ENCODE peak calls at places on chromosomes 2 and 18, in ten cellular contexts. E is hypothalamus; Z is stimulated activated CD8-positive, alpha-beta memory T cell treated with anti-CD3 and anti-CD28 coated beads, Interleukin-4, amount 100 ng/mL, for 24 hours; A is retinal pigment epithelial cell; L is NCI-H1092 treated with DMSO at 0.1 percent for 48 hours; V is stimulated activated CD4-positive, alpha-beta T cell treated with anti-CD3 and anti-CD28 coated beads, Interleukin-15, amount 100 ng/mL, for 24 hours; X is posterior vena cava; Q is activated gamma-delta T cell treated with Interleukin-2 at 50 U/mL for 16 hours; M is activated CD8-positive, alpha-beta memory T cell treated with anti-CD3 and anti-CD28 coated beads for 24 hours; R is heart left ventricle. Y is an unnamed sample.
A peak's percentile ranks its signal among the peaks of the same experiment; 100 is the strongest.

GRCh38 chr2:61770746-61771145 is 83.1 kb downstream of the FAM161A start:
- DNase-seq in R (no peak), V (no peak), Z (no peak), L (no peak), M (no peak), E (no peak), X (no peak), Q (no peak), A (no peak), Y (peak; percentile 90)

GRCh38 chr2:176138526-176139169 is 9.1 kb downstream of the HOXD8 start:
- DNase-seq in X (no peak), Q (no peak), M (no peak), Z (no peak), L (no peak), R (no peak), V (no peak), E (no peak), A (no peak), Y (no peak)

GRCh38 chr2:127770973-127771735 is 39.8 kb downstream of the WDR33 start:
- DNase-seq in V (no peak), Z (no peak), L (no peak), M (no peak), R (no peak), X (no peak), E (no peak), Q (no peak), A (no peak), Y (peak; percentile 95)

GRCh38 chr2:29336334-29336733 is 221.1 kb downstream of the CLIP4 start:
- DNase-seq in V (no peak), L (no peak), M (no peak), E (no peak), Q (no peak), Z (no peak), A (no peak), X (no peak), R (no peak), Y (no peak)

GRCh38 chr18:79458131-79458838 is 62.6 kb downstream of the NFATC1 start:
- DNase-seq in E (peak; percentile 14), Z (no peak), A (peak; percentile 86), V (no peak), X (peak; percentile 94), Q (no peak), R (peak; percentile 84), M (no peak), L (no peak), Y (peak; percentile 77)

GRCh38 chr2:127254386-127254981 is 34.4 kb upstream of the CYP27C1 start:
- DNase-seq in L (no peak), R (no peak), Q (no peak), V (no peak), M (no peak), X (no peak), Z (no peak), E (no peak), A (peak; percentile 6), Y (peak; percentile 43)

GRCh38 chr2:20641123-20641985 is 9.5 kb downstream of the HS1BP3 start:
- DNase-seq in M (no peak), V (no peak), Z (no peak), E (no peak), L (no peak), Q (no peak), R (peak; percentile 81), X (peak; percentile 94), A (no peak), Y (peak; percentile 89)

GRCh38 chr2:216372761-216373291 is 543 bp upstream of the MARCHF4 start:
- DNase-seq in M (no peak), Z (no peak), R (no peak), A (no peak), E (no peak), Q (no peak), L (no peak), X (no peak), V (no peak), Y (peak; percentile 72)

GRCh38 chr2:47014564-47015051 is 99.0 kb upstream of the MCFD2 start:
- DNase-seq in M (no peak), A (no peak), R (no peak), Z (no peak), L (no peak), Q (no peak), E (peak; percentile 74), V (no peak), X (no peak), Y (no peak)

GRCh38 chr2:219803294-219803693 is 175.9 kb downstream of the SLC4A3 start:
- DNase-seq in Q (no peak), A (peak; percentile 89), M (no peak), E (no peak), Z (no peak), R (no peak), X (no peak), L (no peak), V (no peak), Y (peak; percentile 18)

GRCh38 chr18:22229456-22230124 is 60.2 kb downstream of the GATA6 start:
- DNase-seq in Z (no peak), X (no peak), E (no peak), Q (no peak), R (no peak), A (no peak), V (no peak), M (no peak), L (no peak), Y (no peak)

GRCh38 chr2:32745191-32745590 is 117.3 kb downstream of the TTC27 start:
- DNase-seq in E (no peak), R (no peak), X (no peak), M (no peak), Q (no peak), A (no peak), V (peak; percentile 19), L (no peak), Z (no peak), Y (peak; percentile 47)

GRCh38 chr2:190802133-190802532 is 78.5 kb upstream of the GLS start:
- DNase-seq in E (no peak), A (no peak), M (no peak), L (no peak), X (no peak), Q (no peak), V (no peak), R (no peak), Z (no peak), Y (no peak)

GRCh38 chr2:170714156-170715061 is 728 bp upstream of the SP5 start:
- DNase-seq in R (peak; percentile 31), V (peak; percentile 33), Z (no peak), A (no peak), M (peak; percentile 62), E (no peak), L (no peak), X (no peak), Q (no peak), Y (no peak)

GRCh38 chr2:138090330-138090729 is 126.1 kb downstream of the HNMT start:
- DNase-seq in E (no peak), M (no peak), Q (no peak), V (no peak), A (no peak), L (peak; percentile 57), R (no peak), X (no peak), Z (no peak), Y (peak; percentile 76)

GRCh38 chr2:120310136-120310535 is 35.8 kb upstream of the INHBB start:
- DNase-seq in M (no peak), L (no peak), Q (no peak), V (no peak), E (no peak), R (no peak), X (peak; percentile 59), Z (no peak), A (no peak), Y (no peak)

GRCh38 chr2:112472547-112473263 is 9.3 kb upstream of the TTL start:
- DNase-seq in E (no peak), Z (no peak), Q (no peak), R (no peak), M (no peak), V (peak; percentile 13), L (no peak), X (no peak), A (no peak), Y (no peak)

GRCh38 chr2:210169871-210170441 is 1.3 kb downstream of the KANSL1L start:
- DNase-seq in R (no peak), Z (no peak), E (no peak), M (no peak), A (peak; percentile 43), V (no peak), Q (no peak), L (no peak), X (no peak), Y (peak; percentile 77)

GRCh38 chr2:41966920-41967319 is 80.9 kb upstream of the PKDCC start:
- DNase-seq in V (no peak), A (no peak), L (no peak), E (peak; percentile 40), R (peak; percentile 44), Z (no peak), Q (no peak), M (no peak), X (peak; percentile 87), Y (no peak)

GRCh38 chr18:62828852-62829251 is 113.5 kb downstream of the PHLPP1 start:
- DNase-seq in X (no peak), R (no peak), Q (no peak), E (no peak), Z (no peak), A (no peak), V (no peak), L (no peak), M (no peak), Y (no peak)

GRCh38 chr2:227415538-227416424 is 28.0 kb upstream of the SCYGR1 start:
- DNase-seq in R (peak; percentile 59), X (peak; percentile 87), V (peak; percentile 22), Q (no peak), M (no peak), L (no peak), Z (no peak), A (peak; percentile 65), E (no peak), Y (peak; percentile 85)

GRCh38 chr2:107393516-107393915 is 433.2 kb upstream of the RGPD4 start:
- DNase-seq in Q (no peak), A (no peak), Z (no peak), X (no peak), L (no peak), M (no peak), E (no peak), V (no peak), R (no peak), Y (peak; percentile 35)

GRCh38 chr2:144078091-144078490 is 441.8 kb downstream of the ZEB2 start:
- DNase-seq in Q (no peak), L (no peak), X (no peak), A (no peak), V (no peak), Z (no peak), M (no peak), R (no peak), E (no peak), Y (no peak)

GRCh38 chr2:112342067-112342466 is 66.7 kb downstream of the ZC3H6 start:
- DNase-seq in R (no peak), Z (no peak), E (no peak), V (no peak), A (no peak), Q (no peak), M (no peak), X (no peak), L (no peak), Y (peak; percentile 57)

GRCh38 chr2:165634855-165635254 is 159.2 kb downstream of the GALNT3 start:
- DNase-seq in X (no peak), R (peak; percentile 45), Q (no peak), A (peak; percentile 61), V (no peak), Z (no peak), E (peak; percentile 79), L (peak; percentile 76), M (no peak), Y (peak; percentile 44)

GRCh38 chr2:216447293-216447692 is 35.0 kb downstream of the SMARCAL1 start:
- DNase-seq in E (no peak), M (no peak), X (no peak), Q (no peak), V (no peak), Z (no peak), A (no peak), R (peak; percentile 63), L (no peak), Y (no peak)

GRCh38 chr18:57134564-57135211 is 12.2 kb upstream of the BOD1L2 start:
- DNase-seq in Q (no peak), L (no peak), V (no peak), A (no peak), R (no peak), Z (no peak), X (no peak), E (no peak), M (no peak), Y (peak; percentile 9)

Y was measured in epithelial cell of esophagus.